ENCODE peak calls at places on chromosomes 13 and 19, in four cellular contexts. Y is tibial nerve, T is astrocyte, C is thoracic aorta. P is an unnamed sample.

GRCh38 chr19:5560156-5560555 is 7.6 kb downstream of the TINCR start:
- DNase-seq in T (no peak), Y (no peak), C (no peak), P (no peak)

GRCh38 chr13:81142306-81142999 is 801.5 kb upstream of the SPRY2 start:
- DNase-seq in T (no peak), Y (no peak), C (no peak), P (no peak)

GRCh38 chr13:51873837-51874236 is 12.1 kb downstream of the CCDC70 start:
- DNase-seq in T (no peak), Y (no peak), C (no peak), P (no peak)

GRCh38 chr19:7554990-7555864 is 19.7 kb downstream of the PNPLA6 start:
- DNase-seq in T (no peak), Y (no peak), C (no peak), P (no peak)

GRCh38 chr13:35838356-35838755 is 292.8 kb downstream of the DCLK1 start:
- DNase-seq in Y (no peak), T (peak; percentile 96), C (no peak), P (no peak)

GRCh38 chr13:74134777-74135305 is 637 bp upstream of the KLF12 start:
- DNase-seq in Y (peak; percentile 16), T (no peak), C (peak; percentile 5), P (peak; percentile 67)

GRCh38 chr13:77377016-77377415 is 50.1 kb upstream of the MYCBP2 start:
- DNase-seq in Y (no peak), C (no peak), T (no peak), P (no peak)

GRCh38 chr13:66835040-66835628 is 395.0 kb downstream of the PCDH9 start:
- DNase-seq in C (no peak), T (peak; percentile 18), Y (peak; percentile 42), P (peak; percentile 38)

GRCh38 chr13:93259527-93260080 is 33.0 kb downstream of the GPC6 start:
- DNase-seq in T (peak; percentile 29), Y (no peak), C (no peak), P (no peak)

GRCh38 chr19:3494051-3494450 is 6.4 kb downstream of the DOHH start:
- DNase-seq in C (no peak), Y (no peak), T (no peak), P (peak; percentile 62)

GRCh38 chr19:54133312-54133956 is 4.1 kb upstream of the CNOT3 start:
- DNase-seq in T (peak; percentile 58), C (no peak), Y (no peak), P (no peak)

GRCh38 chr19:7191946-7192691 is 102.1 kb downstream of the INSR start:
- DNase-seq in Y (no peak), C (no peak), T (no peak), P (no peak)

GRCh38 chr13:102195566-102196462 is 206.0 kb downstream of the FGF14 start:
- DNase-seq in Y (no peak), T (peak; percentile 70), C (no peak), P (no peak)

GRCh38 chr19:480016-480855 is 16.1 kb upstream of the MADCAM1 start:
- DNase-seq in T (no peak), C (peak; percentile 38), Y (peak; percentile 62), P (peak; percentile 85)

GRCh38 chr13:57724486-57725272 is 93.1 kb downstream of the PCDH17 start:
- DNase-seq in Y (no peak), C (no peak), T (no peak), P (no peak)

GRCh38 chr13:50842711-50843255 is 709 bp downstream of the DLEU7 start:
- DNase-seq in C (no peak), Y (no peak), T (no peak), P (no peak)

GRCh38 chr13:28685892-28686291 is 27.0 kb downstream of the POMP start:
- DNase-seq in T (no peak), Y (no peak), C (no peak), P (no peak)

GRCh38 chr13:55062662-55063061 is 2034.0 kb downstream of the OLFM4 start:
- DNase-seq in C (no peak), T (no peak), Y (no peak), P (no peak)

GRCh38 chr19:19964416-19964815 is 63.7 kb downstream of the ZNF93 start:
- DNase-seq in Y (no peak), C (no peak), T (no peak), P (no peak)

GRCh38 chr19:33654840-33655508 is 33.2 kb downstream of the CHST8 start:
- DNase-seq in C (no peak), T (no peak), Y (no peak), P (peak; percentile 13)

GRCh38 chr13:73757471-73758233 is 376.6 kb downstream of the KLF12 start:
- DNase-seq in Y (no peak), C (no peak), T (peak; percentile 53), P (no peak)

DNA sequence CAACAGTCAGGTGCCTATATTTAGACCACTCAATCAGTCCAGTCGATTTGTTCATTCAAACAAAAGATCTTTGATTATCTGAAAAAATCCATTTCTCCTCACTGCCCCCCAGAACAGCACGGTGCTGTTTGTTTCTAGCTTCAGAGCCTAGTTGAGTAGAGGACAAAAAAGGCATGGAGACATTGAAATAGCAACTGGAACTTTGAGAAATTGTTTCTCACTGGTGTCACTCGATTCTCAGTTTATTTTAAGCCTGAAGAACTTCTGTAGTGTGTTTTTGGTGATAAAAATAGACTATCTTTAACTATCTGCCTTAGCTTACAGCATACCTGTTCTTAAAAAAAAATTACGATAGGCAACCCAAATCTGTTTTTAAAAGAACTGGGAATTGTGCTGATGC is 67.1 kb downstream of the ARHGAP35 start:
- DNase-seq in T (no peak), C (no peak), Y (no peak), P (no peak)
- TF ChIP-seq CTCF in T (no peak), C (no peak), Y (no peak), P (no peak)

DNA sequence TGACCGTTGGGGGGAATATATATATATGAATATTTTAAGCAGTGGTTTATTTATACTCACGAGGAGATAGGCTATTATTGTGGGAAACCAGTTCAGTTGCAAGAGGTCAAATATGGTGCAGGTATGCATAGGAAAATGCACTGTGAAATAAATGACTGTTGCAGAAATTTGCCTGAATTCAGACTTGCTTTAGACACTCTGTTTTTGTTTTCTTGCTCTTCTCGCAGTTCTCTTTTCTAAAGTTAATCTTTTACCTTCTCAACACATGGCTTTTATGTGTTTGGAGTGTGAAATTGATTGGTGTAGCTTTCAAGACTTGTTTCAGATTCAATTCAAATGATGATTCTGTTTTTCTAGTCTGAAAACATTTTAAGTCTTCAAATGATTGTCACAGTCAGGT is 109.7 kb downstream of the LRCH1 start:
- DNase-seq in T (no peak), Y (no peak), C (no peak), P (no peak)
- H3K27ac ChIP-seq in T (no peak overlapping the region), Y (no peak overlapping the region), C (no peak overlapping the region), P (peak overlapping the region; percentile 3)

DNA sequence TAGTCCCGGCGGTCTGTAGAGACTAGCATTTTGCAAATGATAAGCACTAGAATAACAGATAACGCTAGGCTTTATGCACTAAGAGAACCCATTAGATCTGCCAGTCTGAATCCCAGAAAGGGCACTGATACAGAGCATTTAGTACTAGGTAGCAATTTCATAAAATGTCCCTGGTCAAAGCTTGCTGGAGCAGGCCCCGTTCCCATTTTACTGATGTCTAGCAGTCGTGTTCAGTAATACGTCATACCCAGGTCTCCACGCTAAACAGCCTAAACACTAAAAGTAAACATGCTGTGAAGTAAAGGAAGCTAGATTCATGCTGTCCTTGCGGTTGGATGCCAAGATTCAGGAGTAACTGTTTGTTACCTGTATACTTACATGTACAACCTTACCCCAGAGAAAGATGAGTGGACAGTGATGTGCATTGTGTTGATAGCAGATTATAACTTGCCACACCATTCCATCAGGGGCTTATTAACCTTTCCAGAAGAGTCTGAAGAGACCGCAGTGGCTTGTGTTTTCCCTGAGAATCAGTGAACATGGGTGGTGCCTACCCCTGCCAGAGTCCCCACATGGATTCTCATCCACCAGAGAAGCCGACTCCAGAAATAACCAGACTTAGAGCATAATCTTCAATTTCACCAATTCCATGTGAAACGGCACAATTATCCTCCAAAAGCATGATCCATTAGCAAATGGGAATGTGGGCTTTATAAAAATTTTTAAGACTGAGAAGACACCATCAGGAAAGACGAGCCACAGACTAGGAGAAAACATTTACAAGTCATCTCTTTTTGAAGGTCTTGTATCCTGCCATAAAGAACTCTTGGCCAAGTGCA is 3.4 kb upstream of the RPS11 start:
- DNase-seq in Y (no peak), C (no peak), T (no peak), P (no peak)
- H3K36me3 ChIP-seq in Y (peaks cover 51% of the 10 kb centered on the region), C (peaks cover 42% of the 10 kb centered on the region), T (peaks cover 41% of the 10 kb centered on the region), P (peaks cover 42% of the 10 kb centered on the region)

GRCh38 chr19:23311551-23311950 is 61.4 kb upstream of the ZNF724 start:
- DNase-seq in C (no peak), Y (no peak), T (no peak), P (no peak)

GRCh38 chr19:23309926-23310325 is 59.7 kb upstream of the ZNF724 start:
- DNase-seq in T (no peak), Y (no peak), C (no peak), P (no peak)

GRCh38 chr19:23304238-23304637 is 54.0 kb upstream of the ZNF724 start:
- DNase-seq in C (no peak), Y (no peak), T (no peak), P (no peak)

GRCh38 chr19:23310729-23311211 is 60.6 kb upstream of the ZNF724 start:
- DNase-seq in C (no peak), Y (no peak), T (no peak), P (no peak)

GRCh38 chr19:23305555-23305954 is 55.4 kb upstream of the ZNF724 start:
- DNase-seq in Y (no peak), C (no peak), T (no peak), P (no peak)
- TF ChIP-seq CTCF in Y (no peak), C (no peak), T (no peak), P (no peak)